ENCODE peak calls at places on chromosomes 3 and 15, in six cellular contexts. L is stimulated activated CD8-positive, alpha-beta memory T cell treated with anti-CD3 and anti-CD28 coated beads, Interleukin-2, amount 100 ng/mL, for 1 hour; G is effector CD4-positive, alpha-beta T cell; M is PC-3; H is GM04503; R is NCI-H345. N is an unnamed sample.

GRCh38 chr3:71290301-71290700 is 293.2 kb downstream of the FOXP1 start:
- DNase-seq in R (no peak), G (no peak), L (no peak), M (no peak), H (no peak), N (no peak)

GRCh38 chr15:68279779-68280745 is 2.5 kb downstream of the FEM1B start:
- DNase-seq in H (no peak), R (no peak), L (no peak), M (no peak), G (no peak), N (no peak)

GRCh38 chr3:277873-278272 is 81.3 kb downstream of the CHL1 start:
- DNase-seq in R (no peak), H (no peak), M (no peak), G (no peak), L (no peak), N (no peak)

GRCh38 chr3:52062499-52062898 is 6.1 kb upstream of the DUSP7 start:
- DNase-seq in R (no peak), G (no peak), L (no peak), M (peak), H (peak), N (no peak)

GRCh38 chr3:173529062-173529711 is 131.6 kb downstream of the NLGN1 start:
- DNase-seq in H (no peak), L (no peak), R (no peak), M (peak), G (no peak), N (peak)

GRCh38 chr15:72934006-72934405 is 118.3 kb upstream of the NEO1 start:
- DNase-seq in R (no peak), H (no peak), M (no peak), L (no peak), G (no peak), N (no peak)

GRCh38 chr15:57217716-57218598 is 158.3 kb upstream of the CGNL1 start:
- DNase-seq in L (no peak), H (no peak), R (no peak), G (no peak), M (no peak), N (no peak)

GRCh38 chr3:128323206-128324081 is 143.2 kb downstream of the DNAJB8 start:
- DNase-seq in L (no peak), G (no peak), H (no peak), R (no peak), M (peak), N (no peak)

GRCh38 chr15:52440414-52440813 is 88.3 kb downstream of the MYO5A start:
- DNase-seq in R (no peak), M (peak), L (no peak), G (no peak), H (no peak), N (no peak)

GRCh38 chr3:34381243-34381642 is 582.8 kb downstream of the PDCD6IP start:
- DNase-seq in M (no peak), R (no peak), H (no peak), L (no peak), G (no peak), N (no peak)